ENCODE peak calls at places on chromosomes 4 and X, in five cellular contexts. T is effector memory CD4-positive, alpha-beta T cell; W is RPMI7951; O is HuH-7; K is epithelial cell of esophagus. C is an unnamed sample.
A peak's percentile ranks its signal among the peaks of the same experiment; 100 is the strongest.

GRCh38 chrX:35442421-35442820 is 355.7 kb upstream of the MAGEB16 start:
- DNase-seq in T (no peak), K (peak; percentile 42), O (no peak), W (no peak), C (peak; percentile 20)

GRCh38 chrX:23509256-23509655 is 158.0 kb upstream of the PRDX4 start:
- DNase-seq in K (no peak), T (no peak), O (no peak), W (no peak), C (no peak)

GRCh38 chrX:39464253-39464652 is 633.5 kb downstream of the BCOR start:
- DNase-seq in W (no peak), T (no peak), K (no peak), O (no peak), C (no peak)

GRCh38 chr4:625631-626031 is 258 bp downstream of the PDE6B start:
- DNase-seq in W (no peak), O (no peak), T (no peak), K (no peak), C (no peak)

GRCh38 chrX:70033348-70033747 is 16.4 kb downstream of the AWAT2 start:
- DNase-seq in K (peak; percentile 46), W (peak; percentile 14), T (no peak), O (peak; percentile 40), C (peak; percentile 72)

GRCh38 chrX:121504148-121504547 is 456.7 kb downstream of the GLUD2 start:
- DNase-seq in O (no peak), K (no peak), W (no peak), T (no peak), C (no peak)

GRCh38 chr4:81666491-81666890 is 194.8 kb upstream of the RASGEF1B start:
- DNase-seq in K (no peak), W (no peak), O (no peak), T (no peak), C (no peak)

GRCh38 chr4:110533940-110534339 is 58.0 kb downstream of the ENPEP start:
- DNase-seq in O (peak; percentile 12), T (no peak), K (peak; percentile 97), W (peak; percentile 93), C (peak; percentile 95)

GRCh38 chr4:1357356-1358248 is 10.6 kb downstream of the UVSSA start:
- DNase-seq in O (no peak), K (no peak), W (no peak), T (no peak), C (no peak)

GRCh38 chrX:2609431-2610238 is 81.5 kb upstream of the CD99 start:
- DNase-seq in W (no peak), K (peak; percentile 34), O (no peak), T (no peak), C (no peak)

GRCh38 chr4:169286562-169287301 is 16.0 kb upstream of the SH3RF1 start:
- DNase-seq in O (no peak), W (no peak), K (peak; percentile 67), T (no peak), C (peak; percentile 17)

GRCh38 chr4:8470451-8471024 is 30.0 kb downstream of the TRMT44 start:
- DNase-seq in W (no peak), T (no peak), K (no peak), O (no peak), C (no peak)

GRCh38 chrX:69133561-69134542 is 31.4 kb downstream of the PJA1 start:
- DNase-seq in W (peak; percentile 73), K (peak; percentile 71), O (peak; percentile 38), T (no peak), C (peak; percentile 71)

GRCh38 chr4:83010111-83010521 is 507 bp downstream of the LIN54 start:
- DNase-seq in T (no peak), K (peak; percentile 27), W (peak; percentile 25), O (no peak), C (peak; percentile 52)

GRCh38 chr4:53622739-53623151 is 31.5 kb upstream of the LNX1 start:
- DNase-seq in O (no peak), K (peak; percentile 95), T (no peak), W (peak; percentile 58), C (no peak)

GRCh38 chr4:119897260-119897659 is 169.4 kb downstream of the MAD2L1 start:
- DNase-seq in W (no peak), K (no peak), T (no peak), O (no peak), C (peak; percentile 18)

GRCh38 chr4:163164110-163164509 is 2.6 kb downstream of the NAF1 start:
- DNase-seq in T (no peak), W (no peak), O (no peak), K (no peak), C (no peak)

GRCh38 chrX:133852837-133853236 is 132.6 kb downstream of the GPC3 start:
- DNase-seq in K (no peak), O (no peak), W (no peak), T (no peak), C (peak; percentile 23)

GRCh38 chrX:2299871-2300270 is 200.9 kb downstream of the DHRSX start:
- DNase-seq in T (no peak), K (no peak), W (no peak), O (no peak), C (no peak)